ENCODE peak calls at places on chromosomes 5 and 9, in five cellular contexts. One of them, this sample, is unnamed. For H3K36me3, the result is how much of the 10 kb centered on the place peaks cover.

GRCh38 chr9:104881991-104882555 is 45.9 kb downstream of the ABCA1 start:
- DNase-seq in H7: no peak
- DNase-seq in mesendoderm: no peak
- DNase-seq in iPS DF 6.9: no peak
- DNase-seq in aorta: no peak
- DNase-seq in this sample: no peak

GRCh38 chr9:2802494-2802921 is 41.4 kb downstream of the PUM3 start:
- DNase-seq in H7: no peak
- DNase-seq in mesendoderm: no peak
- DNase-seq in iPS DF 6.9: no peak
- DNase-seq in aorta: no peak
- DNase-seq in this sample: no peak

GRCh38 chr9:108468364-108468763 is 387.4 kb downstream of the ACTL7B start:
- DNase-seq in H7: no peak
- DNase-seq in mesendoderm: peak
- DNase-seq in iPS DF 6.9: peak
- DNase-seq in aorta: no peak
- DNase-seq in this sample: no peak

GRCh38 chr9:120385606-120386389 is 194.2 kb downstream of the CDK5RAP2 start:
- DNase-seq in H7: no peak
- DNase-seq in mesendoderm: no peak
- DNase-seq in iPS DF 6.9: no peak
- DNase-seq in aorta: no peak
- DNase-seq in this sample: no peak

GRCh38 chr5:2375796-2376195 is 375.7 kb downstream of the IRX2 start:
- DNase-seq in H7: no peak
- DNase-seq in mesendoderm: no peak
- DNase-seq in iPS DF 6.9: no peak
- DNase-seq in aorta: no peak
- DNase-seq in this sample: no peak

GRCh38 chr5:77915346-77915745 is 139.2 kb upstream of the TBCA start:
- DNase-seq in H7: no peak
- DNase-seq in mesendoderm: no peak
- DNase-seq in iPS DF 6.9: no peak
- DNase-seq in aorta: no peak
- DNase-seq in this sample: no peak

GRCh38 chr5:36689225-36689624 is 82.8 kb downstream of the SLC1A3 start:
- DNase-seq in H7: peak
- DNase-seq in mesendoderm: no peak
- DNase-seq in iPS DF 6.9: no peak
- DNase-seq in aorta: no peak
- DNase-seq in this sample: no peak

GRCh38 chr5:180771839-180772238 is 30.8 kb downstream of the MGAT1 start:
- DNase-seq in H7: no peak
- DNase-seq in mesendoderm: no peak
- DNase-seq in iPS DF 6.9: no peak
- DNase-seq in aorta: no peak
- DNase-seq in this sample: no peak

GRCh38 chr5:78647411-78647818 is 1.2 kb downstream of the LHFPL2 start:
- DNase-seq in H7: peak
- DNase-seq in mesendoderm: peak
- DNase-seq in iPS DF 6.9: no peak
- DNase-seq in aorta: peak
- DNase-seq in this sample: no peak

GRCh38 chr5:111945535-111945934 is 188.5 kb upstream of the NREP start:
- DNase-seq in H7: no peak
- DNase-seq in mesendoderm: no peak
- DNase-seq in iPS DF 6.9: no peak
- DNase-seq in aorta: no peak
- DNase-seq in this sample: no peak

GRCh38 chr9:33380390-33381094 is 21.8 kb downstream of the AQP7 start:
- DNase-seq in H7: peak
- DNase-seq in mesendoderm: peak
- DNase-seq in iPS DF 6.9: no peak
- DNase-seq in aorta: peak
- DNase-seq in this sample: no peak

GRCh38 chr5:62137628-62138027 is 168.4 kb upstream of the KIF2A start:
- DNase-seq in H7: no peak
- DNase-seq in mesendoderm: no peak
- DNase-seq in iPS DF 6.9: no peak
- DNase-seq in aorta: no peak
- DNase-seq in this sample: no peak

GRCh38 chr9:136902259-136902821 is 16.0 kb downstream of the TRAF2 start:
- DNase-seq in H7: peak
- DNase-seq in mesendoderm: no peak
- DNase-seq in iPS DF 6.9: no peak
- DNase-seq in aorta: peak
- DNase-seq in this sample: peak

GRCh38 chr5:97243352-97243751 is 60.3 kb upstream of the RIOK2 start:
- DNase-seq in H7: no peak
- DNase-seq in mesendoderm: peak
- DNase-seq in iPS DF 6.9: no peak
- DNase-seq in aorta: no peak
- DNase-seq in this sample: no peak

GRCh38 chr5:156715287-156715686 is 134.8 kb upstream of the PPP1R2B start:
- DNase-seq in H7: no peak
- DNase-seq in mesendoderm: no peak
- DNase-seq in iPS DF 6.9: no peak
- DNase-seq in aorta: no peak
- DNase-seq in this sample: no peak

GRCh38 chr9:87392091-87392490 is 105.6 kb upstream of the DAPK1 start:
- DNase-seq in H7: no peak
- DNase-seq in mesendoderm: no peak
- DNase-seq in iPS DF 6.9: no peak
- DNase-seq in aorta: no peak
- DNase-seq in this sample: no peak

GRCh38 chr5:38446029-38446522 is 110.4 kb downstream of the LIFR start:
- DNase-seq in H7: no peak
- DNase-seq in mesendoderm: no peak
- DNase-seq in iPS DF 6.9: no peak
- DNase-seq in aorta: no peak
- DNase-seq in this sample: no peak

GRCh38 chr5:464446-464842 is 21.5 kb downstream of the EXOC3 start:
- DNase-seq in H7: no peak
- DNase-seq in mesendoderm: no peak
- DNase-seq in iPS DF 6.9: no peak
- DNase-seq in aorta: peak
- DNase-seq in this sample: no peak

GRCh38 chr9:136110082-136111061 is 8.3 kb downstream of the TMEM250 start:
- DNase-seq in H7: peak
- DNase-seq in mesendoderm: peak
- DNase-seq in iPS DF 6.9: no peak
- DNase-seq in aorta: no peak
- DNase-seq in this sample: peak

GRCh38 chr9:8769153-8769552 is 969.6 kb upstream of the DMAC1 start:
- DNase-seq in H7: no peak
- DNase-seq in mesendoderm: no peak
- DNase-seq in iPS DF 6.9: no peak
- DNase-seq in aorta: no peak
- DNase-seq in this sample: no peak

GRCh38 chr9:98085955-98086354 is 29.4 kb downstream of the NANS start:
- DNase-seq in H7: peak
- DNase-seq in mesendoderm: peak
- DNase-seq in iPS DF 6.9: no peak
- DNase-seq in aorta: no peak
- DNase-seq in this sample: no peak

GRCh38 chr5:129063483-129064136 is 30.9 kb upstream of the ISOC1 start:
- DNase-seq in H7: no peak
- DNase-seq in mesendoderm: no peak
- DNase-seq in iPS DF 6.9: no peak
- DNase-seq in aorta: no peak
- DNase-seq in this sample: no peak

GRCh38 chr5:5373351-5374033 is 49.0 kb upstream of the ICE1 start:
- DNase-seq in H7: no peak
- DNase-seq in mesendoderm: no peak
- DNase-seq in iPS DF 6.9: no peak
- DNase-seq in aorta: no peak
- DNase-seq in this sample: peak

GRCh38 chr5:175444060-175444904 is at the start of gene DRD1:
- DNase-seq in H7: peak
- DNase-seq in mesendoderm: peak
- DNase-seq in iPS DF 6.9: no peak
- DNase-seq in aorta: peak
- DNase-seq in this sample: no peak

GRCh38 chr5:91179018-91179417 is 204.1 kb downstream of the ARRDC3 start:
- DNase-seq in H7: no peak
- DNase-seq in mesendoderm: no peak
- DNase-seq in iPS DF 6.9: no peak
- DNase-seq in aorta: no peak
- DNase-seq in this sample: no peak

GRCh38 chr9:128431207-128431606 is 10.6 kb downstream of the CERCAM start:
- DNase-seq in H7: no peak
- DNase-seq in mesendoderm: no peak
- DNase-seq in iPS DF 6.9: no peak
- DNase-seq in aorta: no peak
- DNase-seq in this sample: no peak
- H3K36me3 ChIP-seq in H7: under half
- H3K36me3 ChIP-seq in mesendoderm: under half
- H3K36me3 ChIP-seq in iPS DF 6.9: under half
- H3K36me3 ChIP-seq in aorta: under half
- H3K36me3 ChIP-seq in this sample: under half

GRCh38 chr9:20623748-20624124 is 1.4 kb upstream of the MLLT3 start:
- DNase-seq in H7: no peak
- DNase-seq in mesendoderm: peak
- DNase-seq in iPS DF 6.9: no peak
- DNase-seq in aorta: no peak
- DNase-seq in this sample: no peak

GRCh38 chr9:20622330-20623020 is at the start of gene MLLT3:
- DNase-seq in H7: peak
- DNase-seq in mesendoderm: peak
- DNase-seq in iPS DF 6.9: peak
- DNase-seq in aorta: peak
- DNase-seq in this sample: peak

GRCh38 chr9:20623021-20623747 is 885 bp upstream of the MLLT3 start:
- DNase-seq in H7: no peak
- DNase-seq in mesendoderm: peak
- DNase-seq in iPS DF 6.9: no peak
- DNase-seq in aorta: no peak
- DNase-seq in this sample: peak

GRCh38 chr9:20624201-20625002 is 2.1 kb upstream of the MLLT3 start:
- DNase-seq in H7: peak
- DNase-seq in mesendoderm: peak
- DNase-seq in iPS DF 6.9: no peak
- DNase-seq in aorta: no peak
- DNase-seq in this sample: peak

DNA sequence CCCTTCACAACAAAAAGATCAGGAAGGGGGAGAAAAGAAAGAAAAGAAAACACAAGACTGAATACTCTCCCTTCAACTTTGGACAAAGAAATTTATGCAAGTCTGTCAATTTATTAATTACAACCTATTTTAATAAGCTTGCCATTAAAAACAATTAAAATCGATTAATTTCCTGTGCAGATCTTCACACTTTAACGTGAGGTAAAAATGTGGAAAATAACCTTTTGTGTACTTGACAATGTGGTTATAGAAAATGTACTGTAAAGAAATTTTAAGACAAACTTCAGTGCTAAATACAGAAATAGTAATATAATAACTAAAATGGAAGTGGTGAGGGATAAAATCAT is 2.7 kb upstream of the MLLT3 start:
- DNase-seq in H7: no peak
- DNase-seq in mesendoderm: no peak
- DNase-seq in iPS DF 6.9: no peak
- DNase-seq in aorta: no peak
- DNase-seq in this sample: no peak
- H3K4me3 ChIP-seq in H7: no peak
- H3K4me3 ChIP-seq in mesendoderm: no peak
- H3K4me3 ChIP-seq in iPS DF 6.9: no peak
- H3K4me3 ChIP-seq in aorta: no peak
- H3K4me3 ChIP-seq in this sample: peak

GRCh38 chr5:146158255-146158654 is 24.2 kb downstream of the LARS1 start:
- DNase-seq in H7: no peak
- DNase-seq in mesendoderm: no peak
- DNase-seq in iPS DF 6.9: no peak
- DNase-seq in aorta: no peak
- DNase-seq in this sample: no peak
- H3K36me3 ChIP-seq in H7: under half
- H3K36me3 ChIP-seq in mesendoderm: under half
- H3K36me3 ChIP-seq in iPS DF 6.9: under half
- H3K36me3 ChIP-seq in aorta: under half
- H3K36me3 ChIP-seq in this sample: half or more

GRCh38 chr9:124505006-124505900 is 1.9 kb downstream of the NR5A1 start:
- DNase-seq in H7: peak
- DNase-seq in mesendoderm: no peak
- DNase-seq in iPS DF 6.9: no peak
- DNase-seq in aorta: peak
- DNase-seq in this sample: no peak
- H3K4me3 ChIP-seq in H7: peak
- H3K4me3 ChIP-seq in mesendoderm: no peak
- H3K4me3 ChIP-seq in iPS DF 6.9: peak
- H3K4me3 ChIP-seq in aorta: no peak
- H3K4me3 ChIP-seq in this sample: no peak

DNA sequence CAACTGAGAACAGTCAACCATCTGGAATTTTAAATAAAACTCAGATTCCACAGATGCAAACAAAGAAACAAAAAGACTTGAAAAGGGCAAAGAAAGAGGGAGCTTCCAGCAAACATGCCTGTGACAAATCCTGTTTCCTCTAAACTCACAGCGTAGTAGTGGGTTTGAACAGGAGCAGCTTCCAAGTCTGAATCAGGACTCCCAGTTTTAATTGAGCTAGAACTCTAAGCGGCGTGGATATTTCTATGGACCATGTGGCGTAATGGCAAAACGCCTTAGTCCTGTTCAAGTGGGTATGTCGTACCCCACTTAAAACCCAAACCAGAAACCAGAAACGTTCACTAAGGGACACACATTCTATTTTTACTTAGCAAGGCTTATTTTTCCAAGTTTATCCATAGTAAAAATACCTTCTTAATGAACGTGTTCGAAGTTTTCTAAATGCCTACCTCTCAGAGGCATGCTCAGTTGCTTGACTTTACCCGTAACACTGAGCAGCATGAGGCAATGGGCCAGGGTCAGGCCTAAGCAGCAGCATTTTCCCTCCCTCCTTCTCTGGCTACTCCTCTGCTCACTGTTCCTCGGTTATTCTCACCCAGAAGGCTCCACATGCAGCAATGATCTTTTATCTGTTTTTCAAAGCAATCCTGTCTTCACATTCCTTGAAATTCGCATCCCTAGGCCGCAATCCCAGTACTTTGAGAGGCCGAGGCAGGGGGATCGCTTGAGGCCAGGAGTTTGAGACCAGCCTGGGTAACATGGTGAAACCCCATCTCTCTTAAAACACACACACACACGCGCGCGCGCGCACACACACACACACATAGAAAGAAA is 77.9 kb downstream of the FNBP1 start:
- DNase-seq in H7: no peak
- DNase-seq in mesendoderm: peak
- DNase-seq in iPS DF 6.9: no peak
- DNase-seq in aorta: no peak
- DNase-seq in this sample: no peak
- H3K36me3 ChIP-seq in H7: under half
- H3K36me3 ChIP-seq in mesendoderm: under half
- H3K36me3 ChIP-seq in iPS DF 6.9: under half
- H3K36me3 ChIP-seq in aorta: under half
- H3K36me3 ChIP-seq in this sample: under half

DNA sequence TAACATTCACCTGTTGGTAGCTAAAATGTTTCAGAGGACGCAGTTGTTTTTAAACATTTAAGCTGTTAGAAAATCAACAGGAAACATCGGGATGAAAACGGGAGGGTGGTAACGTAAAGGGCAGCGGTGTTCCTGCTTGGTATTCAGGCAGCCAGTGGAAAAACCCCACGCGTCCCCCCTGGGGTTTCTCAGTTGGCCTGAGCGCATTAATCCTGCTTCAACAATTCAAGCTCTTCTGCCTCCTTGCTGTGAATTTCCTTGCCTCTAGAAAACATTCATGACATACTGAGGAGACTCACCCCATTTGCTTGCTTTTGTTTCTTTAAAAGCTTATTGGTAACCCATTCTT is 179.7 kb downstream of the YTHDC2 start:
- DNase-seq in H7: peak
- DNase-seq in mesendoderm: peak
- DNase-seq in iPS DF 6.9: no peak
- DNase-seq in aorta: no peak
- DNase-seq in this sample: no peak
- H3K4me3 ChIP-seq in H7: no peak
- H3K4me3 ChIP-seq in mesendoderm: no peak
- H3K4me3 ChIP-seq in iPS DF 6.9: no peak
- H3K4me3 ChIP-seq in aorta: no peak
- H3K4me3 ChIP-seq in this sample: no peak

This sample was measured in heart right ventricle.